ENCODE peak calls at places on chromosomes 2 and 18, in seven cellular contexts. One of them, this sample, is unnamed.

GRCh38 chr2:178335218-178335617 is 115.8 kb downstream of the PRKRA start:
- DNase-seq in fibroblast of pulmonary artery: no peak
- DNase-seq in cardiac muscle cell: no peak
- DNase-seq in lower lobe of right lung: no peak
- DNase-seq in A549: no peak
- DNase-seq in astrocyte of the spinal cord: no peak
- DNase-seq in WTC11: no peak
- DNase-seq in this sample: no peak

GRCh38 chr2:126890962-126891450 is 7.7 kb upstream of the TEX51 start:
- DNase-seq in fibroblast of pulmonary artery: no peak
- DNase-seq in cardiac muscle cell: no peak
- DNase-seq in lower lobe of right lung: peak
- DNase-seq in A549: no peak
- DNase-seq in astrocyte of the spinal cord: no peak
- DNase-seq in WTC11: no peak
- DNase-seq in this sample: no peak

GRCh38 chr2:12203528-12203927 is 457.1 kb downstream of the LPIN1 start:
- DNase-seq in fibroblast of pulmonary artery: no peak
- DNase-seq in cardiac muscle cell: no peak
- DNase-seq in lower lobe of right lung: no peak
- DNase-seq in A549: no peak
- DNase-seq in astrocyte of the spinal cord: no peak
- DNase-seq in WTC11: no peak
- DNase-seq in this sample: no peak

GRCh38 chr2:152950125-152950524 is 231.7 kb downstream of the ARL6IP6 start:
- DNase-seq in fibroblast of pulmonary artery: peak
- DNase-seq in cardiac muscle cell: no peak
- DNase-seq in lower lobe of right lung: no peak
- DNase-seq in A549: no peak
- DNase-seq in astrocyte of the spinal cord: peak
- DNase-seq in WTC11: peak
- DNase-seq in this sample: peak

GRCh38 chr2:192197387-192197786 is 2.7 kb upstream of the TMEFF2 start:
- DNase-seq in fibroblast of pulmonary artery: peak
- DNase-seq in cardiac muscle cell: peak
- DNase-seq in lower lobe of right lung: no peak
- DNase-seq in A549: peak
- DNase-seq in astrocyte of the spinal cord: peak
- DNase-seq in WTC11: no peak
- DNase-seq in this sample: no peak

GRCh38 chr2:160062283-160063005 is at the start of gene PLA2R1:
- DNase-seq in fibroblast of pulmonary artery: peak
- DNase-seq in cardiac muscle cell: peak
- DNase-seq in lower lobe of right lung: peak
- DNase-seq in A549: peak
- DNase-seq in astrocyte of the spinal cord: peak
- DNase-seq in WTC11: peak
- DNase-seq in this sample: peak

GRCh38 chr2:56682397-56682760 is 498.6 kb downstream of the CCDC85A start:
- DNase-seq in fibroblast of pulmonary artery: peak
- DNase-seq in cardiac muscle cell: peak
- DNase-seq in lower lobe of right lung: no peak
- DNase-seq in A549: no peak
- DNase-seq in astrocyte of the spinal cord: peak
- DNase-seq in WTC11: no peak
- DNase-seq in this sample: no peak

GRCh38 chr18:45379903-45380302 is 235.4 kb upstream of the SLC14A2 start:
- DNase-seq in fibroblast of pulmonary artery: no peak
- DNase-seq in cardiac muscle cell: no peak
- DNase-seq in lower lobe of right lung: no peak
- DNase-seq in A549: no peak
- DNase-seq in astrocyte of the spinal cord: no peak
- DNase-seq in WTC11: no peak
- DNase-seq in this sample: no peak

GRCh38 chr2:3572620-3573019 is 2.4 kb upstream of the RPS7 start:
- DNase-seq in fibroblast of pulmonary artery: no peak
- DNase-seq in cardiac muscle cell: no peak
- DNase-seq in lower lobe of right lung: no peak
- DNase-seq in A549: no peak
- DNase-seq in astrocyte of the spinal cord: no peak
- DNase-seq in WTC11: no peak
- DNase-seq in this sample: no peak

GRCh38 chr2:108579631-108580030 is 45.4 kb downstream of the LIMS1 start:
- DNase-seq in fibroblast of pulmonary artery: peak
- DNase-seq in cardiac muscle cell: peak
- DNase-seq in lower lobe of right lung: no peak
- DNase-seq in A549: no peak
- DNase-seq in astrocyte of the spinal cord: no peak
- DNase-seq in WTC11: no peak
- DNase-seq in this sample: no peak

GRCh38 chr2:136214801-136215200 is 96.9 kb upstream of the CXCR4 start:
- DNase-seq in fibroblast of pulmonary artery: no peak
- DNase-seq in cardiac muscle cell: no peak
- DNase-seq in lower lobe of right lung: no peak
- DNase-seq in A549: no peak
- DNase-seq in astrocyte of the spinal cord: no peak
- DNase-seq in WTC11: no peak
- DNase-seq in this sample: no peak

GRCh38 chr2:218826791-218827190 is 4.8 kb downstream of the PRKAG3 start:
- DNase-seq in fibroblast of pulmonary artery: no peak
- DNase-seq in cardiac muscle cell: no peak
- DNase-seq in lower lobe of right lung: no peak
- DNase-seq in A549: no peak
- DNase-seq in astrocyte of the spinal cord: no peak
- DNase-seq in WTC11: no peak
- DNase-seq in this sample: no peak

GRCh38 chr2:171404258-171404657 is 29.5 kb downstream of the METTL8 start:
- DNase-seq in fibroblast of pulmonary artery: peak
- DNase-seq in cardiac muscle cell: peak
- DNase-seq in lower lobe of right lung: no peak
- DNase-seq in A549: peak
- DNase-seq in astrocyte of the spinal cord: peak
- DNase-seq in WTC11: no peak
- DNase-seq in this sample: no peak

GRCh38 chr2:105443610-105444598 is 45.1 kb upstream of the FHL2 start:
- DNase-seq in fibroblast of pulmonary artery: no peak
- DNase-seq in cardiac muscle cell: no peak
- DNase-seq in lower lobe of right lung: no peak
- DNase-seq in A549: no peak
- DNase-seq in astrocyte of the spinal cord: peak
- DNase-seq in WTC11: no peak
- DNase-seq in this sample: no peak

GRCh38 chr2:72755647-72756423 is 70.0 kb downstream of the EXOC6B start:
- DNase-seq in fibroblast of pulmonary artery: peak
- DNase-seq in cardiac muscle cell: peak
- DNase-seq in lower lobe of right lung: no peak
- DNase-seq in A549: no peak
- DNase-seq in astrocyte of the spinal cord: no peak
- DNase-seq in WTC11: no peak
- DNase-seq in this sample: no peak

GRCh38 chr2:235314371-235314915 is 179.4 kb upstream of the AGAP1 start:
- DNase-seq in fibroblast of pulmonary artery: no peak
- DNase-seq in cardiac muscle cell: peak
- DNase-seq in lower lobe of right lung: no peak
- DNase-seq in A549: no peak
- DNase-seq in astrocyte of the spinal cord: no peak
- DNase-seq in WTC11: no peak
- DNase-seq in this sample: no peak

GRCh38 chr2:137865954-137866540 is 98.2 kb upstream of the HNMT start:
- DNase-seq in fibroblast of pulmonary artery: peak
- DNase-seq in cardiac muscle cell: peak
- DNase-seq in lower lobe of right lung: no peak
- DNase-seq in A549: peak
- DNase-seq in astrocyte of the spinal cord: peak
- DNase-seq in WTC11: peak
- DNase-seq in this sample: peak

GRCh38 chr2:96093528-96093927 is 22.8 kb downstream of the ADRA2B start:
- DNase-seq in fibroblast of pulmonary artery: no peak
- DNase-seq in cardiac muscle cell: no peak
- DNase-seq in lower lobe of right lung: no peak
- DNase-seq in A549: no peak
- DNase-seq in astrocyte of the spinal cord: no peak
- DNase-seq in WTC11: no peak
- DNase-seq in this sample: no peak

DNA sequence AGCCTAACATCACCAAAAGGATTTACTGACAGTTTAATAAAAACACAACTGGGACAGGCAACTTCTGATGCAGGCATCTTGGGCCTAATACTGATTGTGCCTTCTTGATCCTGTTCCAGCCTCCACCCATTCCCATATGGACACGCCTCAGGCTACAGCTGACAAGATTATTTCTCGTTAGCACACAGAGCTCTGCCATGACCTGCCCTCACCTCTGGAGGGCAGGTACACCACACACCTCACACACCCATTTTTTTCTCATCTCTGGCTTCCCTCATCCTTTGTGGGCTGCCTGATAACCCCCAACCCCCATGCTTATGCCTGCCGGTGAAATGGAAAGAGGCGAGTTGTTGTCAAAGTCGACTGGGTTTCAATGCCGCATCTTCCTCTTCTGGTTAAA is 147.0 kb downstream of the ANTXR1 start:
- DNase-seq in fibroblast of pulmonary artery: no peak
- DNase-seq in cardiac muscle cell: no peak
- DNase-seq in lower lobe of right lung: no peak
- DNase-seq in A549: no peak
- DNase-seq in astrocyte of the spinal cord: no peak
- DNase-seq in WTC11: peak
- DNase-seq in this sample: no peak
- TF ChIP-seq CTCF in fibroblast of pulmonary artery: no peak
- TF ChIP-seq CTCF in cardiac muscle cell: no peak
- TF ChIP-seq CTCF in lower lobe of right lung: no peak
- TF ChIP-seq CTCF in A549: no peak
- TF ChIP-seq CTCF in astrocyte of the spinal cord: no peak
- TF ChIP-seq CTCF in WTC11: peak
- TF ChIP-seq CTCF in this sample: no peak

DNA sequence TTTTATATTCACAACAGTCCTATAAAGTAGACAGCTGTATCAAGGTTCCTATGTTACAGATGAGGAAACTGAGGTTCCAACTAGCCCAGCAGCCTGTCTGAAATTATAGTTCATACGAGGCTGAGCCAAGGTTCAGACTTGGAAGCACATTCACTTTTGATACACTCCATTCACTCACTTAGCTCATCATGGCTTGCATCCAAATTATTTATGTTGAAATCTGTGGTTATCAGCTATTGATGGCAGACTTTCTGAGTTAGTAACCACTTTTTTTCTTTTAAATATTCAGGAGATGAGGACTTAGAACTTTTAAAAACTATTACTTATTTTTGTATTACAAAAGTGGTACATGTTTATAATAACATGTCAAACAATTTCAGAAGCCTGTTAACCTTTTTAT is 188.2 kb downstream of the MTX2 start:
- DNase-seq in fibroblast of pulmonary artery: peak
- DNase-seq in cardiac muscle cell: peak
- DNase-seq in lower lobe of right lung: no peak
- DNase-seq in A549: no peak
- DNase-seq in astrocyte of the spinal cord: no peak
- DNase-seq in WTC11: no peak
- DNase-seq in this sample: no peak
- TF ChIP-seq CTCF in fibroblast of pulmonary artery: no peak
- TF ChIP-seq CTCF in cardiac muscle cell: no peak
- TF ChIP-seq CTCF in lower lobe of right lung: no peak
- TF ChIP-seq CTCF in A549: no peak
- TF ChIP-seq CTCF in astrocyte of the spinal cord: no peak
- TF ChIP-seq CTCF in WTC11: no peak
- TF ChIP-seq CTCF in this sample: no peak

GRCh38 chr2:124018894-124019293 is 6.2 kb upstream of the CNTNAP5 start:
- DNase-seq in fibroblast of pulmonary artery: peak
- DNase-seq in cardiac muscle cell: peak
- DNase-seq in lower lobe of right lung: no peak
- DNase-seq in A549: no peak
- DNase-seq in astrocyte of the spinal cord: no peak
- DNase-seq in WTC11: no peak
- DNase-seq in this sample: peak
- TF ChIP-seq CTCF in fibroblast of pulmonary artery: peak
- TF ChIP-seq CTCF in cardiac muscle cell: peak
- TF ChIP-seq CTCF in lower lobe of right lung: no peak
- TF ChIP-seq CTCF in A549: no peak
- TF ChIP-seq CTCF in astrocyte of the spinal cord: peak
- TF ChIP-seq CTCF in WTC11: no peak
- TF ChIP-seq CTCF in this sample: peak

GRCh38 chr2:63189026-63189425 is 138.4 kb downstream of the OTX1 start:
- DNase-seq in fibroblast of pulmonary artery: peak
- DNase-seq in cardiac muscle cell: peak
- DNase-seq in lower lobe of right lung: no peak
- DNase-seq in A549: peak
- DNase-seq in astrocyte of the spinal cord: peak
- DNase-seq in WTC11: peak
- DNase-seq in this sample: peak
- TF ChIP-seq CTCF in fibroblast of pulmonary artery: peak
- TF ChIP-seq CTCF in cardiac muscle cell: peak
- TF ChIP-seq CTCF in lower lobe of right lung: no peak
- TF ChIP-seq CTCF in A549: peak
- TF ChIP-seq CTCF in astrocyte of the spinal cord: peak
- TF ChIP-seq CTCF in WTC11: peak
- TF ChIP-seq CTCF in this sample: peak

GRCh38 chr18:51654441-51655326 is 457.2 kb upstream of the MEX3C start:
- DNase-seq in fibroblast of pulmonary artery: no peak
- DNase-seq in cardiac muscle cell: no peak
- DNase-seq in lower lobe of right lung: no peak
- DNase-seq in A549: no peak
- DNase-seq in astrocyte of the spinal cord: no peak
- DNase-seq in WTC11: peak
- DNase-seq in this sample: no peak
- TF ChIP-seq CTCF in fibroblast of pulmonary artery: no peak
- TF ChIP-seq CTCF in cardiac muscle cell: no peak
- TF ChIP-seq CTCF in lower lobe of right lung: no peak
- TF ChIP-seq CTCF in A549: no peak
- TF ChIP-seq CTCF in astrocyte of the spinal cord: no peak
- TF ChIP-seq CTCF in WTC11: no peak
- TF ChIP-seq CTCF in this sample: no peak

GRCh38 chr18:66749030-66749429 is 145.1 kb upstream of the CDH19 start:
- DNase-seq in fibroblast of pulmonary artery: peak
- DNase-seq in cardiac muscle cell: peak
- DNase-seq in lower lobe of right lung: no peak
- DNase-seq in A549: no peak
- DNase-seq in astrocyte of the spinal cord: peak
- DNase-seq in WTC11: no peak
- DNase-seq in this sample: no peak
- TF ChIP-seq CTCF in fibroblast of pulmonary artery: peak
- TF ChIP-seq CTCF in cardiac muscle cell: peak
- TF ChIP-seq CTCF in lower lobe of right lung: peak
- TF ChIP-seq CTCF in A549: peak
- TF ChIP-seq CTCF in astrocyte of the spinal cord: peak
- TF ChIP-seq CTCF in WTC11: no peak
- TF ChIP-seq CTCF in this sample: no peak

DNA sequence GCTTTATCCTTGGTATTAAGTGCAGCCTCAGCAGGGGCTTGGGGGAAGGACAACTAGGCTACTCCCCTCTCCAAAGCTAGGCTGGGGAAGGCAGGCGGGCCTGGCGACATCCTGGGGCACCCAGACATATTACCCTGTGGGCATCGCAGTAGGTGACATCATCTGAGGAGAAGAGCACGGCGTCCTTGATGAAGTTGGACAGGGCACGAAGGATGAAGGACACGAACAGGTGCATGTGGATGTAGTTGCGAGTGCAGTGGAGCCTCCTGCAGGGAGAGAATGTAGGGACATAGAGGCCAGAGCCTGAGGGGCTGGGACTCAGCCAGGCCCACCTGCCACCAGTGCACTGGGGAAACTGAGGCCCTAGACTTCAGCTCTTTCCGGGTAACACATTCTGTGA is 32.3 kb downstream of the TMEM37 start:
- DNase-seq in fibroblast of pulmonary artery: no peak
- DNase-seq in cardiac muscle cell: no peak
- DNase-seq in lower lobe of right lung: no peak
- DNase-seq in A549: no peak
- DNase-seq in astrocyte of the spinal cord: no peak
- DNase-seq in WTC11: no peak
- DNase-seq in this sample: no peak
- TF ChIP-seq CTCF in fibroblast of pulmonary artery: no peak
- TF ChIP-seq CTCF in cardiac muscle cell: no peak
- TF ChIP-seq CTCF in lower lobe of right lung: no peak
- TF ChIP-seq CTCF in A549: no peak
- TF ChIP-seq CTCF in astrocyte of the spinal cord: no peak
- TF ChIP-seq CTCF in WTC11: no peak
- TF ChIP-seq CTCF in this sample: no peak